ENCODE peak calls at places on chromosomes 6 and 20, in eight cellular contexts. One of them, this sample, is unnamed.
A peak's percentile ranks its signal among the peaks of the same experiment; 100 is the strongest.

GRCh38 chr6:113320653-113321052 is 536.5 kb upstream of the MARCKS start:
- DNase-seq in activated CD8-positive, alpha-beta T cell treated with anti-CD3 and anti-CD28 coated beads, Interleukin-2, amount 10 ng/mL, durations not matched to agents 7 days and 5 days: no peak
- DNase-seq in stimulated activated naive CD8-positive, alpha-beta T cell treated with anti-CD3 and anti-CD28 coated beads, Interleukin-15, Interleukin-2, amounts not matched to agents 100 U/mL and 50 U/mL, for 24 hours: no peak
- DNase-seq in astrocyte of the spinal cord: no peak
- DNase-seq in EL: no peak
- DNase-seq in RPMI7951: no peak
- DNase-seq in T-helper 1 cell: no peak
- DNase-seq in naive thymus-derived CD8-positive, alpha-beta T cell: no peak
- DNase-seq in this sample: no peak

GRCh38 chr6:108621117-108621516 is 60.4 kb downstream of the FOXO3 start:
- DNase-seq in RPMI7951: peak; percentile 80
- DNase-seq in EL: peak; percentile 85
- DNase-seq in stimulated activated naive CD8-positive, alpha-beta T cell treated with anti-CD3 and anti-CD28 coated beads, Interleukin-15, Interleukin-2, amounts not matched to agents 100 U/mL and 50 U/mL, for 24 hours: peak; percentile 30
- DNase-seq in astrocyte of the spinal cord: peak; percentile 89
- DNase-seq in naive thymus-derived CD8-positive, alpha-beta T cell: no peak
- DNase-seq in T-helper 1 cell: no peak
- DNase-seq in activated CD8-positive, alpha-beta T cell treated with anti-CD3 and anti-CD28 coated beads, Interleukin-2, amount 10 ng/mL, durations not matched to agents 7 days and 5 days: no peak
- DNase-seq in this sample: no peak

GRCh38 chr6:128305228-128305627 is 215.2 kb downstream of the PTPRK start:
- DNase-seq in naive thymus-derived CD8-positive, alpha-beta T cell: no peak
- DNase-seq in RPMI7951: no peak
- DNase-seq in T-helper 1 cell: no peak
- DNase-seq in activated CD8-positive, alpha-beta T cell treated with anti-CD3 and anti-CD28 coated beads, Interleukin-2, amount 10 ng/mL, durations not matched to agents 7 days and 5 days: no peak
- DNase-seq in astrocyte of the spinal cord: peak; percentile 49
- DNase-seq in EL: no peak
- DNase-seq in stimulated activated naive CD8-positive, alpha-beta T cell treated with anti-CD3 and anti-CD28 coated beads, Interleukin-15, Interleukin-2, amounts not matched to agents 100 U/mL and 50 U/mL, for 24 hours: no peak
- DNase-seq in this sample: no peak

GRCh38 chr6:100906325-100906724 is 25.2 kb upstream of the ASCC3 start:
- DNase-seq in T-helper 1 cell: no peak
- DNase-seq in stimulated activated naive CD8-positive, alpha-beta T cell treated with anti-CD3 and anti-CD28 coated beads, Interleukin-15, Interleukin-2, amounts not matched to agents 100 U/mL and 50 U/mL, for 24 hours: no peak
- DNase-seq in naive thymus-derived CD8-positive, alpha-beta T cell: no peak
- DNase-seq in activated CD8-positive, alpha-beta T cell treated with anti-CD3 and anti-CD28 coated beads, Interleukin-2, amount 10 ng/mL, durations not matched to agents 7 days and 5 days: no peak
- DNase-seq in RPMI7951: no peak
- DNase-seq in EL: no peak
- DNase-seq in astrocyte of the spinal cord: no peak
- DNase-seq in this sample: no peak

GRCh38 chr6:158293122-158293521 is 19.1 kb upstream of the TULP4 start:
- DNase-seq in T-helper 1 cell: no peak
- DNase-seq in naive thymus-derived CD8-positive, alpha-beta T cell: no peak
- DNase-seq in astrocyte of the spinal cord: no peak
- DNase-seq in activated CD8-positive, alpha-beta T cell treated with anti-CD3 and anti-CD28 coated beads, Interleukin-2, amount 10 ng/mL, durations not matched to agents 7 days and 5 days: no peak
- DNase-seq in EL: no peak
- DNase-seq in RPMI7951: no peak
- DNase-seq in stimulated activated naive CD8-positive, alpha-beta T cell treated with anti-CD3 and anti-CD28 coated beads, Interleukin-15, Interleukin-2, amounts not matched to agents 100 U/mL and 50 U/mL, for 24 hours: no peak
- DNase-seq in this sample: no peak

GRCh38 chr20:62723351-62723750 is 14.7 kb downstream of the NTSR1 start:
- DNase-seq in astrocyte of the spinal cord: peak; percentile 4
- DNase-seq in activated CD8-positive, alpha-beta T cell treated with anti-CD3 and anti-CD28 coated beads, Interleukin-2, amount 10 ng/mL, durations not matched to agents 7 days and 5 days: no peak
- DNase-seq in naive thymus-derived CD8-positive, alpha-beta T cell: no peak
- DNase-seq in stimulated activated naive CD8-positive, alpha-beta T cell treated with anti-CD3 and anti-CD28 coated beads, Interleukin-15, Interleukin-2, amounts not matched to agents 100 U/mL and 50 U/mL, for 24 hours: no peak
- DNase-seq in T-helper 1 cell: no peak
- DNase-seq in EL: peak; percentile 40
- DNase-seq in RPMI7951: peak; percentile 95
- DNase-seq in this sample: no peak

GRCh38 chr6:7910654-7911344 is at the start of gene TXNDC5:
- DNase-seq in T-helper 1 cell: peak; percentile 37
- DNase-seq in astrocyte of the spinal cord: peak; percentile 61
- DNase-seq in stimulated activated naive CD8-positive, alpha-beta T cell treated with anti-CD3 and anti-CD28 coated beads, Interleukin-15, Interleukin-2, amounts not matched to agents 100 U/mL and 50 U/mL, for 24 hours: peak; percentile 85
- DNase-seq in RPMI7951: peak; percentile 73
- DNase-seq in activated CD8-positive, alpha-beta T cell treated with anti-CD3 and anti-CD28 coated beads, Interleukin-2, amount 10 ng/mL, durations not matched to agents 7 days and 5 days: peak; percentile 72
- DNase-seq in EL: peak; percentile 77
- DNase-seq in naive thymus-derived CD8-positive, alpha-beta T cell: peak; percentile 59
- DNase-seq in this sample: peak; percentile 64

GRCh38 chr20:44204156-44204831 is 6.3 kb downstream of the OSER1 start:
- DNase-seq in EL: peak; percentile 92
- DNase-seq in T-helper 1 cell: no peak
- DNase-seq in activated CD8-positive, alpha-beta T cell treated with anti-CD3 and anti-CD28 coated beads, Interleukin-2, amount 10 ng/mL, durations not matched to agents 7 days and 5 days: no peak
- DNase-seq in astrocyte of the spinal cord: peak; percentile 93
- DNase-seq in stimulated activated naive CD8-positive, alpha-beta T cell treated with anti-CD3 and anti-CD28 coated beads, Interleukin-15, Interleukin-2, amounts not matched to agents 100 U/mL and 50 U/mL, for 24 hours: no peak
- DNase-seq in RPMI7951: peak; percentile 96
- DNase-seq in naive thymus-derived CD8-positive, alpha-beta T cell: no peak
- DNase-seq in this sample: no peak

GRCh38 chr6:147507162-147508072 is 1.1 kb upstream of the SAMD5 start:
- DNase-seq in RPMI7951: peak; percentile 4
- DNase-seq in activated CD8-positive, alpha-beta T cell treated with anti-CD3 and anti-CD28 coated beads, Interleukin-2, amount 10 ng/mL, durations not matched to agents 7 days and 5 days: no peak
- DNase-seq in stimulated activated naive CD8-positive, alpha-beta T cell treated with anti-CD3 and anti-CD28 coated beads, Interleukin-15, Interleukin-2, amounts not matched to agents 100 U/mL and 50 U/mL, for 24 hours: peak; percentile 10
- DNase-seq in T-helper 1 cell: no peak
- DNase-seq in EL: peak; percentile 25
- DNase-seq in astrocyte of the spinal cord: peak; percentile 19
- DNase-seq in naive thymus-derived CD8-positive, alpha-beta T cell: no peak
- DNase-seq in this sample: no peak

GRCh38 chr20:21559305-21559704 is 45.4 kb upstream of the NKX2-2 start:
- DNase-seq in stimulated activated naive CD8-positive, alpha-beta T cell treated with anti-CD3 and anti-CD28 coated beads, Interleukin-15, Interleukin-2, amounts not matched to agents 100 U/mL and 50 U/mL, for 24 hours: no peak
- DNase-seq in activated CD8-positive, alpha-beta T cell treated with anti-CD3 and anti-CD28 coated beads, Interleukin-2, amount 10 ng/mL, durations not matched to agents 7 days and 5 days: no peak
- DNase-seq in astrocyte of the spinal cord: no peak
- DNase-seq in naive thymus-derived CD8-positive, alpha-beta T cell: no peak
- DNase-seq in T-helper 1 cell: no peak
- DNase-seq in EL: no peak
- DNase-seq in RPMI7951: no peak
- DNase-seq in this sample: no peak

GRCh38 chr6:32886674-32887383 is 32.8 kb downstream of the PSMB9 start:
- DNase-seq in activated CD8-positive, alpha-beta T cell treated with anti-CD3 and anti-CD28 coated beads, Interleukin-2, amount 10 ng/mL, durations not matched to agents 7 days and 5 days: no peak
- DNase-seq in astrocyte of the spinal cord: peak; percentile 66
- DNase-seq in EL: peak; percentile 94
- DNase-seq in T-helper 1 cell: no peak
- DNase-seq in RPMI7951: peak; percentile 67
- DNase-seq in stimulated activated naive CD8-positive, alpha-beta T cell treated with anti-CD3 and anti-CD28 coated beads, Interleukin-15, Interleukin-2, amounts not matched to agents 100 U/mL and 50 U/mL, for 24 hours: no peak
- DNase-seq in naive thymus-derived CD8-positive, alpha-beta T cell: no peak
- DNase-seq in this sample: no peak

GRCh38 chr6:16337280-16337975 is 99.0 kb downstream of the GMPR start:
- DNase-seq in naive thymus-derived CD8-positive, alpha-beta T cell: no peak
- DNase-seq in stimulated activated naive CD8-positive, alpha-beta T cell treated with anti-CD3 and anti-CD28 coated beads, Interleukin-15, Interleukin-2, amounts not matched to agents 100 U/mL and 50 U/mL, for 24 hours: no peak
- DNase-seq in EL: peak; percentile 96
- DNase-seq in T-helper 1 cell: no peak
- DNase-seq in astrocyte of the spinal cord: peak; percentile 70
- DNase-seq in activated CD8-positive, alpha-beta T cell treated with anti-CD3 and anti-CD28 coated beads, Interleukin-2, amount 10 ng/mL, durations not matched to agents 7 days and 5 days: no peak
- DNase-seq in RPMI7951: peak; percentile 99
- DNase-seq in this sample: no peak

GRCh38 chr6:72950114-72950860 is 275.0 kb downstream of the KHDC1L start:
- DNase-seq in RPMI7951: peak; percentile 3
- DNase-seq in naive thymus-derived CD8-positive, alpha-beta T cell: no peak
- DNase-seq in stimulated activated naive CD8-positive, alpha-beta T cell treated with anti-CD3 and anti-CD28 coated beads, Interleukin-15, Interleukin-2, amounts not matched to agents 100 U/mL and 50 U/mL, for 24 hours: peak; percentile 5
- DNase-seq in astrocyte of the spinal cord: peak; percentile 64
- DNase-seq in activated CD8-positive, alpha-beta T cell treated with anti-CD3 and anti-CD28 coated beads, Interleukin-2, amount 10 ng/mL, durations not matched to agents 7 days and 5 days: no peak
- DNase-seq in EL: peak; percentile 88
- DNase-seq in T-helper 1 cell: no peak
- DNase-seq in this sample: no peak

GRCh38 chr20:25146976-25147375 is 48.5 kb upstream of the ENTPD6 start:
- DNase-seq in T-helper 1 cell: no peak
- DNase-seq in naive thymus-derived CD8-positive, alpha-beta T cell: no peak
- DNase-seq in RPMI7951: no peak
- DNase-seq in EL: no peak
- DNase-seq in astrocyte of the spinal cord: no peak
- DNase-seq in stimulated activated naive CD8-positive, alpha-beta T cell treated with anti-CD3 and anti-CD28 coated beads, Interleukin-15, Interleukin-2, amounts not matched to agents 100 U/mL and 50 U/mL, for 24 hours: no peak
- DNase-seq in activated CD8-positive, alpha-beta T cell treated with anti-CD3 and anti-CD28 coated beads, Interleukin-2, amount 10 ng/mL, durations not matched to agents 7 days and 5 days: no peak
- DNase-seq in this sample: no peak

GRCh38 chr6:84278311-84278710 is 50.9 kb upstream of the CEP162 start:
- DNase-seq in naive thymus-derived CD8-positive, alpha-beta T cell: no peak
- DNase-seq in stimulated activated naive CD8-positive, alpha-beta T cell treated with anti-CD3 and anti-CD28 coated beads, Interleukin-15, Interleukin-2, amounts not matched to agents 100 U/mL and 50 U/mL, for 24 hours: no peak
- DNase-seq in RPMI7951: no peak
- DNase-seq in EL: no peak
- DNase-seq in activated CD8-positive, alpha-beta T cell treated with anti-CD3 and anti-CD28 coated beads, Interleukin-2, amount 10 ng/mL, durations not matched to agents 7 days and 5 days: no peak
- DNase-seq in astrocyte of the spinal cord: no peak
- DNase-seq in T-helper 1 cell: no peak
- DNase-seq in this sample: no peak

GRCh38 chr6:148509789-148510581 is 167.3 kb downstream of the SASH1 start:
- DNase-seq in naive thymus-derived CD8-positive, alpha-beta T cell: no peak
- DNase-seq in EL: peak; percentile 98
- DNase-seq in activated CD8-positive, alpha-beta T cell treated with anti-CD3 and anti-CD28 coated beads, Interleukin-2, amount 10 ng/mL, durations not matched to agents 7 days and 5 days: no peak
- DNase-seq in stimulated activated naive CD8-positive, alpha-beta T cell treated with anti-CD3 and anti-CD28 coated beads, Interleukin-15, Interleukin-2, amounts not matched to agents 100 U/mL and 50 U/mL, for 24 hours: no peak
- DNase-seq in RPMI7951: peak; percentile 99
- DNase-seq in astrocyte of the spinal cord: peak; percentile 98
- DNase-seq in T-helper 1 cell: no peak
- DNase-seq in this sample: no peak

GRCh38 chr6:168376811-168377480 is 57.4 kb upstream of the DACT2 start:
- DNase-seq in stimulated activated naive CD8-positive, alpha-beta T cell treated with anti-CD3 and anti-CD28 coated beads, Interleukin-15, Interleukin-2, amounts not matched to agents 100 U/mL and 50 U/mL, for 24 hours: no peak
- DNase-seq in activated CD8-positive, alpha-beta T cell treated with anti-CD3 and anti-CD28 coated beads, Interleukin-2, amount 10 ng/mL, durations not matched to agents 7 days and 5 days: no peak
- DNase-seq in T-helper 1 cell: no peak
- DNase-seq in astrocyte of the spinal cord: no peak
- DNase-seq in naive thymus-derived CD8-positive, alpha-beta T cell: no peak
- DNase-seq in EL: no peak
- DNase-seq in RPMI7951: no peak
- DNase-seq in this sample: no peak

GRCh38 chr6:83371428-83371827 is 59.4 kb downstream of the ME1 start:
- DNase-seq in RPMI7951: no peak
- DNase-seq in stimulated activated naive CD8-positive, alpha-beta T cell treated with anti-CD3 and anti-CD28 coated beads, Interleukin-15, Interleukin-2, amounts not matched to agents 100 U/mL and 50 U/mL, for 24 hours: no peak
- DNase-seq in naive thymus-derived CD8-positive, alpha-beta T cell: no peak
- DNase-seq in T-helper 1 cell: no peak
- DNase-seq in EL: peak; percentile 61
- DNase-seq in astrocyte of the spinal cord: peak; percentile 57
- DNase-seq in activated CD8-positive, alpha-beta T cell treated with anti-CD3 and anti-CD28 coated beads, Interleukin-2, amount 10 ng/mL, durations not matched to agents 7 days and 5 days: no peak
- DNase-seq in this sample: no peak

GRCh38 chr6:17703256-17703694 is 3.5 kb downstream of the NUP153 start:
- DNase-seq in T-helper 1 cell: no peak
- DNase-seq in naive thymus-derived CD8-positive, alpha-beta T cell: peak; percentile 14
- DNase-seq in activated CD8-positive, alpha-beta T cell treated with anti-CD3 and anti-CD28 coated beads, Interleukin-2, amount 10 ng/mL, durations not matched to agents 7 days and 5 days: peak; percentile 25
- DNase-seq in RPMI7951: peak; percentile 74
- DNase-seq in stimulated activated naive CD8-positive, alpha-beta T cell treated with anti-CD3 and anti-CD28 coated beads, Interleukin-15, Interleukin-2, amounts not matched to agents 100 U/mL and 50 U/mL, for 24 hours: no peak
- DNase-seq in astrocyte of the spinal cord: peak; percentile 68
- DNase-seq in EL: peak; percentile 83
- DNase-seq in this sample: no peak

This sample was measured in GM18507.